ENCODE peak calls at places on chromosome 2, in seven cellular contexts. Q is activated T-cell treated with anti-CD3 and anti-CD28 coated beads for 1 hour; G is stimulated activated CD4-positive, alpha-beta T cell treated with anti-CD3 and anti-CD28 coated beads, TNF-alpha, amount 100 ng/mL, for 48 hours; D is iPS-NIHi11; W is amygdala; L is GM10248; O is effector memory CD8-positive, alpha-beta T cell. H is an unnamed sample.

GRCh38 chr2:88190808-88191721 is 20.9 kb downstream of the THNSL2 start:
- DNase-seq in Q (no peak), G (no peak), D (peak), W (no peak), L (peak), O (peak), H (no peak)

GRCh38 chr2:160411167-160411566 is 82.4 kb downstream of the RBMS1 start:
- DNase-seq in Q (no peak), G (no peak), D (no peak), W (no peak), L (no peak), O (peak), H (no peak)

GRCh38 chr2:37781028-37781427 is 109.6 kb upstream of the CDC42EP3 start:
- DNase-seq in Q (no peak), G (no peak), D (no peak), W (no peak), L (no peak), O (no peak), H (no peak)

GRCh38 chr2:223582001-223582400 is 20.2 kb downstream of the SCG2 start:
- DNase-seq in Q (no peak), G (no peak), D (no peak), W (no peak), L (no peak), O (no peak), H (no peak)

GRCh38 chr2:119005081-119005480 is 63.1 kb downstream of the MARCO start:
- DNase-seq in Q (no peak), G (no peak), D (no peak), W (no peak), L (no peak), O (no peak), H (no peak)

GRCh38 chr2:47178359-47178758 is 23.3 kb upstream of the STPG4 start:
- DNase-seq in Q (no peak), G (no peak), D (no peak), W (no peak), L (no peak), O (no peak), H (no peak)

GRCh38 chr2:219293736-219294201 is 14.6 kb downstream of the DNAJB2 start:
- DNase-seq in Q (no peak), G (no peak), D (no peak), W (no peak), L (no peak), O (no peak), H (no peak)

GRCh38 chr2:51000849-51001617 is 30.9 kb downstream of the NRXN1 start:
- DNase-seq in Q (no peak), G (no peak), D (peak), W (no peak), L (no peak), O (no peak), H (peak)